ENCODE peak calls at places on chromosomes 5 and 9, in four cellular contexts. D is choroid plexus epithelial cell, T is cardiac fibroblast, Q is body of pancreas. C is an unnamed sample.

GRCh38 chr9:34279431-34279830 is 49.6 kb downstream of the KIF24 start:
- DNase-seq in Q (no peak), T (peak), D (no peak), C (peak)

GRCh38 chr9:93091453-93092081 is 4.5 kb upstream of the CARD19 start:
- DNase-seq in Q (no peak), T (peak), D (peak), C (peak)

GRCh38 chr5:77972545-77973252 is 196.6 kb upstream of the TBCA start:
- DNase-seq in D (no peak), T (no peak), Q (no peak), C (no peak)

GRCh38 chr5:60961685-60962084 is 16.7 kb downstream of the NDUFAF2 start:
- DNase-seq in Q (no peak), D (peak), T (peak), C (no peak)

GRCh38 chr9:5698810-5699556 is 70.1 kb downstream of the RIC1 start:
- DNase-seq in D (peak), Q (no peak), T (peak), C (peak)

GRCh38 chr9:6978591-6978990 is 220.8 kb downstream of the KDM4C start:
- DNase-seq in Q (no peak), D (no peak), T (no peak), C (no peak)

GRCh38 chr5:128876848-128877387 is 88.4 kb upstream of the SLC27A6 start:
- DNase-seq in D (no peak), T (no peak), Q (no peak), C (no peak)

GRCh38 chr9:27539479-27540441 is 10.1 kb upstream of the MOB3B start:
- DNase-seq in D (peak), T (peak), Q (peak), C (peak)

GRCh38 chr5:40754381-40755092 is 1.2 kb downstream of the TTC33 start:
- DNase-seq in Q (no peak), T (peak), D (peak), C (peak)

GRCh38 chr5:144144956-144145751 is 25.3 kb downstream of the YIPF5 start:
- DNase-seq in Q (no peak), D (peak), T (peak), C (peak)

GRCh38 chr5:172235827-172236749 is 42.1 kb downstream of the EFCAB9 start:
- DNase-seq in Q (peak), D (peak), T (no peak), C (no peak)

GRCh38 chr9:35510745-35511428 is 21.0 kb downstream of the RUSC2 start:
- DNase-seq in D (peak), Q (peak), T (peak), C (peak)

GRCh38 chr5:89276566-89277305 is 393.8 kb upstream of the MEF2C start:
- DNase-seq in Q (no peak), T (no peak), D (peak), C (peak)

GRCh38 chr9:81431662-81432061 is 257.7 kb downstream of the TLE1 start:
- DNase-seq in T (peak), Q (no peak), D (peak), C (no peak)

GRCh38 chr9:90300901-90301688 is 341.5 kb downstream of the DIRAS2 start:
- DNase-seq in D (peak), T (peak), Q (peak), C (peak)

GRCh38 chr9:81855538-81855937 is 72.7 kb upstream of the SPATA31D4 start:
- DNase-seq in T (no peak), D (peak), Q (no peak), C (peak)

DNA sequence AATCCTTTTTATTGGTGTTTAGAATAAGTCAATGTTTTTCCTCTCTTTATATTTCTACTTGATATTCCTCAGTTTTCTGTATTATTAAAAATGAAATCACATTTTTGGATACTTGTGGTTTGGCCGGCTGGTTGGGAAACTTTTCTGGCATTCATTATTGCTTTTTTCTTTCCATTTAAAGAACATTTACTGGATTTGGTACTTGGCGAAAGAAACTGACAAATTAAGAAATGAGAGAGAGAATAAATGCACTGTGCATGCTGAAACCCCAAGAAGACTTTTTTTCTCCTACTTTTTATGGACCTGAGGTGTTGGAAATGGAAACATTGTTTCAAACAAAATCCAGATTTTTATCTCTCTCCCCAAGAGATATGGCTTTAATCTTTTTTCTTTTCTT is 128.3 kb downstream of the SNX18 start:
- DNase-seq in T (peak), D (peak), Q (no peak), C (no peak)
- H3K4me3 ChIP-seq in T (no peak), D (no peak), Q (no peak), C (no peak)

DNA sequence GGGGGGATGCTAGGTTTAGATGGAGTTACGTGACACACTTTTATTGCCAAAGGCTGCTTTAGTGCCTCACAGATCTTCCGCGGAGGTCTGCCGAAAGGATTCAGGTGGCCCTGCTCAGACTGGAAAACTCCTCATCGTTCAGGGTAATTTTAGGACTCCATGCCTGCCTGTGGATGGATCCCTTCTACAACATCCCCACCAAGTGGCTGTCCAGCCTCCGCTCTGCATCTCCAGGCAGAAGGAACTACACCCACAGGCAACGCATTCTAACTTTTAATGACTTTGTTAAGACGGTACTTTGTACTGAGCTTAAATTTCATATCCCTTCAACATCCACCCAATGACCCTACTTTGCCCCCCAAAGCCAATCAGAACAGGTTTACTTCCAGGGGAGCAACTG is 29.4 kb downstream of the ATPSCKMT start:
- DNase-seq in Q (no peak), D (no peak), T (no peak), C (no peak)
- TF ChIP-seq CTCF in Q (no peak), D (no peak), T (no peak), C (no peak)

DNA sequence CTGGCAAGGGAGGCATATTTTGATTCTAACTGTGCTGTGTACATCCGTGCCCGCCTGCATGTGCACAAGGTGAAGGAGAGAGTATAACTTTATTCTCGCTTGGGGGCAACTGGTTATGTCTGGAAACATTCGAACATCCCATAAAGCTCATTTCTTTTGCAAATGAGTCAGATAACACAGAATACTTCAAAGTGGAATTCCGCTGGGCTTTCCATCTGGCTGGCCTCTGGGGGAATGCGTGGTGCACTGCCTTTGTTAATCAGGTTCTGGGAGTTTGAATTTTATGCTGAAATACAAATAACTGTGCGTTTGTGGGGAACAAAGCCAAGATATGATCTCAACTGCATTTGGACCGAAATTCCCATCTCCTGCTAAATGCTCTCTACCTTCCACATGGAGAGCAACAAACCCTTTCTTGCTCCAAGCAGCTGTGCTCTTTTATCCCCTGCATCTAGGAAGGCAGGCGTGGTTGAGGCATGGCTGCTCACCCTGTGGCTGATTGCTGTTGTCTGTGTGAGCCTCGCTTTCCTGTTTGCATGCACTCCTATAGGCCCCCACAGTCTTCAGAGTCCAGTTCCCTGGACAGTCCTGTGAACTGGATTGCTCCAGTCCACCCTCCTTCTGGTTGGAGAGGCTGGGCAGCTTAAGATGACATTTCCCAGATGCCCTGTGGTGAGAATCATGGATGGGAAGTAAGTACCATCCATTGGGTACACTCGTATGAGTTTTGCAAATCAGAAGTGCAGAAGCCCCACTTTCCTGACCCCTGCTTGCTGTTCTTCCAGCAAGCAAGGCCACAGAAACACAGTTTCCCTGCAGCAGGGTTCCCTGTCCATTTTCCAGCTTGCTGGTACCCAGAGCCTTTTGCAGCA is 82.9 kb upstream of the ALDH1B1 start:
- DNase-seq in Q (no peak), T (no peak), D (peak), C (no peak)
- H3K4me3 ChIP-seq in Q (no peak), T (no peak), D (no peak), C (no peak)

GRCh38 chr5:134559672-134560071 is 34.2 kb downstream of the JADE2 start:
- DNase-seq in D (no peak), Q (no peak), T (no peak), C (no peak)

GRCh38 chr5:134564396-134564795 is 38.9 kb downstream of the JADE2 start:
- DNase-seq in T (no peak), Q (no peak), D (no peak), C (no peak)

GRCh38 chr5:134563962-134564361 is 38.5 kb downstream of the JADE2 start:
- DNase-seq in D (no peak), Q (no peak), T (no peak), C (no peak)

GRCh38 chr5:134560698-134561097 is 35.2 kb downstream of the JADE2 start:
- DNase-seq in Q (no peak), T (no peak), D (no peak), C (no peak)

DNA sequence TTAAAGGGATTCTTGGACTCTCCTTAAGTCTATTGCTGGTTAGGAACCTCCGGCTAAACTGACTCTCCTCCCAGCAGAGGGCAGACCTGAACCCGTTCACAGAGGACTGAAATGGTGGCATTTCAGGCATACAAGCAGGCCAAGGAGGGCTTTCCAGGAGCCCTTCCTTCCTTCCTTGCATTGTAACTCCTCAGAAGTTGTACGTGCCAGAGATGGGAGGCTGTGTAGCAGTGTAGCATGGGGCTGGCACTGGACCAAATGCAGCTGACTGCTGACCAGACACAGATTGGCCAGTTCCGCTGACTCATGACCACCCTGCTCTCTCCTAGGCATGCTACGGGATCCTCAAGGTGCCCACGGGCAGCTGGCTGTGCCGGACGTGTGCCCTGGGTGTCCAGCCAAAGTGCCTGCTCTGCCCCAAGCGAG is 36.4 kb downstream of the JADE2 start:
- DNase-seq in Q (no peak), T (peak), D (peak), C (peak)
- TF ChIP-seq CTCF in Q (no peak), T (peak), D (peak), C (peak)

C was measured in bronchial epithelial cell.